ENCODE peak calls at places on chromosomes 16 and 17, in seven cellular contexts. X is thoracic aorta, B is IMR-90, A is prostate gland, W is Peyer's patch, H is heart left ventricle, Y is psoas muscle. G is an unnamed sample.
A peak's percentile ranks its signal among the peaks of the same experiment; 100 is the strongest.

GRCh38 chr16:50802000-50802399 is 60.1 kb downstream of the CYLD start:
- DNase-seq in X (no peak), A (no peak), W (no peak), Y (no peak), H (no peak), B (peak; percentile 81), G (no peak)

GRCh38 chr17:40675905-40676304 is 10.9 kb upstream of the KRT222 start:
- DNase-seq in X (no peak), W (no peak), A (no peak), Y (no peak), H (no peak), B (no peak), G (no peak)

GRCh38 chr16:1678500-1679098 is 520 bp downstream of the JPT2 start:
- DNase-seq in W (peak; percentile 20), Y (peak; percentile 39), X (no peak), B (peak; percentile 24), A (peak; percentile 65), H (peak; percentile 51), G (no peak)

GRCh38 chr17:57461082-57461481 is 204.8 kb downstream of the MSI2 start:
- DNase-seq in X (no peak), Y (peak; percentile 55), W (no peak), H (no peak), B (peak; percentile 52), A (no peak), G (no peak)

GRCh38 chr16:3835089-3835602 is 45.4 kb downstream of the CREBBP start:
- DNase-seq in B (no peak), Y (no peak), W (no peak), H (no peak), X (no peak), A (no peak), G (no peak)

GRCh38 chr17:47131761-47132160 is 57.3 kb downstream of the CDC27 start:
- DNase-seq in H (no peak), A (no peak), X (no peak), B (peak; percentile 26), W (no peak), Y (no peak), G (no peak)

GRCh38 chr16:48956620-48957019 is 325.0 kb downstream of the CBLN1 start:
- DNase-seq in B (no peak), Y (no peak), X (no peak), H (no peak), A (no peak), W (no peak), G (no peak)

GRCh38 chr17:40520991-40521453 is 19.6 kb upstream of the TNS4 start:
- DNase-seq in Y (no peak), B (no peak), W (no peak), A (no peak), X (no peak), H (no peak), G (no peak)

GRCh38 chr17:7916799-7917198 is 710 bp upstream of the RNF227 start:
- DNase-seq in W (no peak), X (no peak), A (no peak), Y (no peak), B (peak; percentile 80), H (no peak), G (no peak)

GRCh38 chr17:13598353-13599167 is 3.2 kb downstream of the HS3ST3A1 start:
- DNase-seq in A (no peak), H (no peak), X (no peak), B (no peak), W (no peak), Y (no peak), G (no peak)
- H3K4me3 ChIP-seq in A (no peak overlapping the region), H (no peak overlapping the region), X (no peak overlapping the region), B (peak overlapping the region; percentile 93), W (no peak overlapping the region), Y (no peak overlapping the region), G (no peak overlapping the region)

GRCh38 chr16:674968-675883 is at the start of gene RHBDL1:
- DNase-seq in W (no peak), B (peak; percentile 42), Y (peak; percentile 51), H (no peak), A (no peak), X (no peak), G (no peak)
- H3K4me3 ChIP-seq in W (peak within 1 kb of the TSS; percentile 15), B (peak within 1 kb of the TSS; percentile 50), Y (peak within 1 kb of the TSS; percentile 46), H (peak within 1 kb of the TSS; percentile 54), A (peak within 1 kb of the TSS; percentile 18), X (peak within 1 kb of the TSS; percentile 68), G (no peak within 1 kb of the TSS)

DNA sequence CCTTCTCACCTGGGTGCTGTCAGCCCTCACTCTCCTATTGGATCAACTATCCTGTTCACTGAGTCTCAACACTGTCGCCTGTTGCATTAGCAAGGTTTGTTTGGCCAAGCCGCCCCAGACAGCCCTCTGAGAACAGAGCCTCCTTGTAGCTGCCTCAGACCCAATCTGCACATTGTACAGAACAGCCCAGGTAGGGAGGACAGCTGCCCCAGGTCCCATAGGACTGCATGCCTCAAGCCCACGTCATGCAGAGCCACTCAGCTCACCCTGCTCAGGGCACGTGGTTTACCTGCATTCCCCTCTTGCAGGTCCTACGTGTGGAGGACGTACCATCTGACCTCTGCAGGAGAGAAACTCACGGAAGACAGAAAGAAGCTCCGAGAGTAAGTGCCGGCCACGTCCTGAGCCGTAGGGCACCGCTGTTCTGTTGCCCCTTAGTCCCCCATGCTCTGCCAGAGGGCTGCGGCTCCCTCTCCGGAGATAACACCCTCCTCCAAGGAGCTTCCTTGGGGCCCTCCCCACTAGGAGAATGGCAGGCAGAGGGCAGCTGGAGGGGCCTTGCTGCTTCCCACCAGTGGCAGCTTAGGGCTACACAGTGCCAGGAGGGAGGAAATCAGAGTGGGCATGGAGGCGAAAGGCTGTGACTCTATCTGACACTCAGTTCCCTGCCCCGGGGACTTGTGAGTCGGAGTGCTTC is 2.8 kb downstream of the SNRNP25 start:
- DNase-seq in Y (peak; percentile 12), H (no peak), X (no peak), A (no peak), B (no peak), W (no peak), G (no peak)
- H3K4me3 ChIP-seq in Y (no peak overlapping the region), H (no peak overlapping the region), X (no peak overlapping the region), A (no peak overlapping the region), B (no peak overlapping the region), W (no peak overlapping the region), G (no peak overlapping the region)

GRCh38 chr17:75626496-75627038 is 6.7 kb upstream of the SMIM5 start:
- DNase-seq in Y (no peak), X (no peak), H (no peak), B (no peak), W (no peak), A (no peak), G (no peak)

GRCh38 chr17:75628425-75628824 is 4.8 kb upstream of the SMIM5 start:
- DNase-seq in X (no peak), H (no peak), Y (no peak), W (no peak), A (no peak), B (no peak), G (no peak)

GRCh38 chr17:75629157-75629556 is 4.1 kb upstream of the SMIM5 start:
- DNase-seq in A (no peak), B (no peak), W (no peak), X (no peak), H (no peak), Y (no peak), G (no peak)

GRCh38 chr17:75625813-75626486 is 7.3 kb upstream of the SMIM5 start:
- DNase-seq in B (peak; percentile 4), H (no peak), W (no peak), X (no peak), Y (no peak), A (no peak), G (no peak)

GRCh38 chr17:75627094-75627493 is 6.1 kb upstream of the SMIM5 start:
- DNase-seq in X (no peak), B (no peak), H (no peak), A (no peak), W (no peak), Y (no peak), G (no peak)
- H3K4me3 ChIP-seq in X (no peak overlapping the region), B (no peak overlapping the region), H (no peak overlapping the region), A (no peak overlapping the region), W (no peak overlapping the region), Y (no peak overlapping the region), G (no peak overlapping the region)

GRCh38 chr17:29726721-29727252 is 104.1 kb upstream of the CORO6 start:
- DNase-seq in B (peak; percentile 39), W (no peak), A (no peak), H (no peak), Y (no peak), X (no peak), G (no peak)
- H3K4me3 ChIP-seq in B (no peak overlapping the region), W (no peak overlapping the region), A (no peak overlapping the region), H (no peak overlapping the region), Y (no peak overlapping the region), X (no peak overlapping the region), G (no peak overlapping the region)